ENCODE peak calls at places on chromosome 15, in ten cellular contexts. K, Y, O, M, R, D, W, F, L and C are unnamed samples.

GRCh38 chr15:64901914-64902313 is 9.8 kb upstream of the ANKDD1A start:
- DNase-seq in O (no peak), Y (no peak), D (no peak), R (no peak), W (no peak), F (no peak), M (no peak), L (no peak), K (no peak), C (no peak)

GRCh38 chr15:62413147-62413546 is 248.1 kb upstream of the C2CD4B start:
- DNase-seq in F (no peak), O (no peak), Y (no peak), W (no peak), R (no peak), L (no peak), M (no peak), K (no peak), D (no peak), C (no peak)

GRCh38 chr15:29089731-29090616 is 179.6 kb downstream of the NSMCE3 start:
- DNase-seq in Y (no peak), D (no peak), F (no peak), R (no peak), M (no peak), K (no peak), L (no peak), W (no peak), O (no peak), C (no peak)

GRCh38 chr15:52225230-52225629 is 34.0 kb upstream of the GNB5 start:
- DNase-seq in O (no peak), R (no peak), D (no peak), Y (no peak), F (no peak), W (no peak), M (no peak), K (no peak), L (no peak), C (no peak)

GRCh38 chr15:100030586-100031249 is 297.5 kb upstream of the LYSMD4 start:
- DNase-seq in K (no peak), M (no peak), D (no peak), W (no peak), F (no peak), R (no peak), O (no peak), L (no peak), Y (no peak), C (no peak)

GRCh38 chr15:99436472-99437314 is 129.1 kb upstream of the MEF2A start:
- DNase-seq in D (no peak), L (peak; percentile 8), K (no peak), Y (peak; percentile 18), O (no peak), M (no peak), F (peak; percentile 19), R (peak; percentile 20), W (peak; percentile 4), C (peak; percentile 64)

GRCh38 chr15:80250614-80251504 is 1.2 kb downstream of the CTXND1 start:
- DNase-seq in O (no peak), D (no peak), K (no peak), F (no peak), Y (no peak), L (no peak), R (no peak), M (no peak), W (no peak), C (no peak)

GRCh38 chr15:85652457-85652856 is 142.3 kb downstream of the KLHL25 start:
- DNase-seq in D (no peak), L (no peak), W (no peak), K (no peak), M (no peak), O (peak; percentile 55), Y (no peak), R (no peak), F (no peak), C (no peak)

GRCh38 chr15:64997911-64998310 is 8.2 kb upstream of the SPG21 start:
- DNase-seq in Y (no peak), M (no peak), W (no peak), F (no peak), K (no peak), L (no peak), R (no peak), D (no peak), O (no peak), C (no peak)

GRCh38 chr15:63094495-63094931 is 27.1 kb upstream of the LACTB start:
- DNase-seq in L (no peak), Y (no peak), D (no peak), O (no peak), W (no peak), K (no peak), R (no peak), M (peak; percentile 56), F (no peak), C (no peak)

GRCh38 chr15:47352217-47352616 is 365.1 kb upstream of the SEMA6D start:
- DNase-seq in R (no peak), M (no peak), O (peak; percentile 20), L (no peak), Y (no peak), F (no peak), D (no peak), K (no peak), W (no peak), C (no peak)

DNA sequence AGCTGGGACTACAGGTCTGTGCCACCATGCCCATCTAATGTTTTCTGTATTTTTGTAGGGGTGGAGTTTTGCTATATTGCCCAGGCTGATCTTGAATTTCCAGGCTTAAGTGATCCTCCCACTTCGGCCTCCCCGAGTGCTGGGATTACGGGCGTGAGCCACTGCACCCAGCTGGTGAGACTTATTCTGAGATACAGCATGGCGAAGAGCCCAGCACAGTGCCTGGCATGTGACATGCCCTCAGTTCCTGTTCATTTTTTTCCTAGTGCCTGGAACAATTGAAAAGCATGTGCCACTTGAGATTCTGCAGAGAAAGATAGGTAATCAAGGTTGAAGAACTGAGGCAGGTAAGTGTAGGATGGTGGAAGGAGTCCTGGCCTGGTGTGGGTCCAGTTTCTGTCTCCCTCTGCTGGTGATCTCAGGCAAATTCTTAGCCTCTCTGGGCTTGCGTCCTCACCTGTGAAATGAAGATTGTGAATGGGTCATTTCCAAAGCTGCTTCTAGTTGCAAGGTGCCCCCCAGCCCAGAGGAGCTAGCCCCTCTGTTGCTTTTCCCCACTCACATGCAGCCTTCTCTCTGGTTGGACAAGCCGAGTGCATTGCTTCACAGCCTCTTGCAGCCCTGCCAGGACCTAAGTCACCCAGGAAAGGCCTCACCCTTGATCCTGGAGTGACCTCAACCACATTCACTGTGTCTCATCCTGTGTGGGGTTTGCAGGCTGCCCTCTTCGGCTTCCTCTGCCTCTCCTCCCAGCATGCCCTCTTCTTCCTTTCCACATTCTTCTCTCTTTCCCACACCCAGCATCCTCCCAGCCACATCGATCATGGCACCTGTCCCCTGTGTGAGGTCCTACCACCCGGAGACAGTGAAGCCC is 4.3 kb upstream of the RHCG start:
- DNase-seq in O (no peak), L (no peak), F (no peak), K (no peak), D (no peak), Y (no peak), M (no peak), R (no peak), W (no peak), C (no peak)
- TF ChIP-seq CTCF in O (no peak), L (no peak), F (no peak), K (peak; percentile 29), D (no peak), Y (no peak), M (peak; percentile 51), R (no peak), W (no peak), C (no peak)

DNA sequence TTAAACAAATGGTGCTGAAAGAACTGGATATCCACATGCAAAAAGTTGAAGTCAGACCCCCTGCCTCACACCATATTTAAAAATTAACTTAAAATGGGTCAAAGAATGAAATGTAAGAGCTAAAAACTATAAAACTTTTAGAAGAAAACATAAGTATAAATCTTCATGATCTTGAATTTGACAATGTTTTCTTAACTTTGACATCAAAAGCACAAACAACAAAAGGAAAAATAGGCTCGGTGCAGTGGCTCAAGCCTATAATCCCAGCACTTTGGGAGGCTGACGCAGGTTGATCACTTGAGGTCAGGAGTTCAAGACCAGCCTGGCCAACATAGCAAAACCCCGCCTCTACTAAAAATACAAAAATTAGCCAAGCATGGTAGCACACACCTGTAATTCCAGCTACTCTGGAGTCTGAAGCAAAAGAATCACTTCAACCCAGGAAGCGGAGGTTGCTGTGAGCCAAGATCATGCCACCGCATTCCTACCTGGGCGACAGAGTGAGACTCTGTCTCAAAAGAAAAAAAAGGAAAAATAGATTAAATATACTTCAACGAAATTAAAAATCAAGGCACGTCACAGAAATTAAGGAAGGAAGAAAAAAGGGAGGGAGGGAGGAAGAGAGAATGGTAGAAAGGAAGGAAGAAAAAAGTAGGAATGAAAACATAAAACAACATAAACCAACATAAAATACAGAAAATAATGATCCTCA is 1.5 kb downstream of the RAB27A start:
- DNase-seq in F (no peak), M (no peak), L (no peak), O (no peak), W (no peak), D (no peak), Y (peak; percentile 57), R (no peak), K (no peak), C (no peak)
- H3K4me1 ChIP-seq in F (peaks cover 3% of the 10 kb centered on the region), M (peaks cover 4% of the 10 kb centered on the region), L (peaks cover 7% of the 10 kb centered on the region), O (peaks cover 12% of the 10 kb centered on the region), W (peaks cover 3% of the 10 kb centered on the region), D (no peaks in the 10 kb centered on the region), Y (peaks cover 39% of the 10 kb centered on the region), R (peaks cover 60% of the 10 kb centered on the region), K (peaks cover 32% of the 10 kb centered on the region), C (peaks cover 8% of the 10 kb centered on the region)

DNA sequence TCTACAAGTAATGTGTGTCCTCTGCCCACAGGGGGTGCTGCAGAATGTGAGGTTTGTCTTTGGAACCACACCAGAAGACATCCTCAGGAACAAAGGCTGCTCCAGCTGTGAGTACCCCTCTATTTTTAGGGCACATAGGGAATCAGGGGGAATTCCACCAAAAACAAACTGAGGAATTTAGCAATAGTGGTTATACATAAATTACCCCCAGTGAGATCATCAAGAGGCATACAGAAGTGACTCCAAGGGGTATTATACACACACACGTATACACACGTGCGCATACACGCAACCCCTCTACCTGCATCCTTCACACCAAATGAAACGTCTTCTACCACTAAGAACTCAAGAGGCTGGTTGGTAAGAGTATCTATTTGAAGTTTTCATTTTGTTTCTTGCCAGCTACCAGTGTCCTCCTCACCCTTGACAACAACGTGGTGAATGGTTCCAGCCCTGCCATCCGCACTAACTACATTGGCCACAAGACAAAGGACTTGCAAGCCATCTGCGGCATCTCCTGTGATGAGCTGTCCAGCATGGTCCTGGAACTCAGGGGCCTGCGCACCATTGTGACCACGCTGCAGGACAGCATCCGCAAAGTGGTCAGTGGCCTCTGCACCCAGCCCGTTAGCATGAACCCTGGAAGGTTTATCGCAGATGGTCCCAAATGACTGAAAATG is 2.8 kb downstream of the THBS1 start:
- DNase-seq in Y (no peak), R (no peak), W (peak; percentile 43), O (peak; percentile 60), D (no peak), M (peak; percentile 33), F (peak; percentile 32), K (no peak), L (no peak), C (no peak)
- TF ChIP-seq POLR2A in Y (no peak), R (no peak), W (no peak), O (peak; percentile 99), D (no peak), M (no peak), F (no peak), K (no peak), L (peak; percentile 31), C (no peak)

DNA sequence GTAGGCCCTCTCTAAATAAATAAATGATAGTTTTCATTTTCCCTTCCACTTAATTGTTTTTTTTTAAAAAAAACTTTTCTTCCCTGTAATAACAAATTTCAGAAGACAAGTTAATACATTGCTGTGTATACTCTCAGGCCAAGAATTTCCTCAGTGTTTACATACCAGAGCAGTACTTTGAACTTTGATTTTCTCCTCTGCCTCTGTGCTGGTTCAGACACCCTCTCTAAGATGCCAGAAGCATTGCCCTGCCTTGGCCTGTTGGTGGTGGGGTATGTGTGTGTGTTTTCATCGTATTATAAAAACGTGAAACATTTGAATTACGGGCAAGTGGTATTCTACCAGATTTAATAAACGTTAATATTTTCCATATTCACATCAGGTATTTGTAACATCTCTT is 70.1 kb downstream of the SMAD3 start:
- DNase-seq in K (peak; percentile 31), Y (peak; percentile 20), O (peak; percentile 61), W (no peak), D (no peak), R (no peak), F (no peak), L (no peak), M (peak; percentile 90), C (no peak)
- TF ChIP-seq CTCF in K (peak; percentile 27), Y (no peak), O (no peak), W (no peak), D (no peak), R (no peak), F (no peak), L (no peak), M (peak; percentile 31), C (no peak)